ENCODE peak calls at places on chromosomes 13 and 19, in eight cellular contexts. One of them, this sample, is unnamed.

GRCh38 chr19:50242586-50242985 is 39.2 kb downstream of the MYH14 start:
- DNase-seq in EL: no peak
- DNase-seq in HepG2: no peak
- DNase-seq in left cardiac atrium: no peak
- DNase-seq in NCI-H510A: no peak
- DNase-seq in transverse colon: no peak
- DNase-seq in CD8-positive, alpha-beta memory T cell: no peak
- DNase-seq in hippocampal formation: no peak
- DNase-seq in this sample: no peak

GRCh38 chr13:51562011-51562671 is 22.1 kb upstream of the WDFY2 start:
- DNase-seq in hippocampal formation: no peak
- DNase-seq in HepG2: no peak
- DNase-seq in CD8-positive, alpha-beta memory T cell: no peak
- DNase-seq in left cardiac atrium: no peak
- DNase-seq in EL: no peak
- DNase-seq in transverse colon: no peak
- DNase-seq in NCI-H510A: no peak
- DNase-seq in this sample: no peak

GRCh38 chr13:46596501-46596900 is 43.5 kb downstream of the LRCH1 start:
- DNase-seq in NCI-H510A: no peak
- DNase-seq in CD8-positive, alpha-beta memory T cell: no peak
- DNase-seq in HepG2: no peak
- DNase-seq in hippocampal formation: no peak
- DNase-seq in EL: no peak
- DNase-seq in left cardiac atrium: no peak
- DNase-seq in transverse colon: no peak
- DNase-seq in this sample: no peak

GRCh38 chr13:100156786-100157185 is 67.9 kb downstream of the PCCA start:
- DNase-seq in EL: peak
- DNase-seq in left cardiac atrium: no peak
- DNase-seq in NCI-H510A: no peak
- DNase-seq in transverse colon: no peak
- DNase-seq in HepG2: no peak
- DNase-seq in hippocampal formation: no peak
- DNase-seq in CD8-positive, alpha-beta memory T cell: no peak
- DNase-seq in this sample: no peak

GRCh38 chr13:78876915-78877549 is 218.1 kb upstream of the OBI1 start:
- DNase-seq in CD8-positive, alpha-beta memory T cell: no peak
- DNase-seq in left cardiac atrium: no peak
- DNase-seq in HepG2: no peak
- DNase-seq in NCI-H510A: no peak
- DNase-seq in EL: no peak
- DNase-seq in hippocampal formation: no peak
- DNase-seq in transverse colon: no peak
- DNase-seq in this sample: no peak

GRCh38 chr13:37488682-37489081 is 109.9 kb downstream of the POSTN start:
- DNase-seq in transverse colon: no peak
- DNase-seq in CD8-positive, alpha-beta memory T cell: no peak
- DNase-seq in EL: peak
- DNase-seq in NCI-H510A: no peak
- DNase-seq in HepG2: no peak
- DNase-seq in left cardiac atrium: no peak
- DNase-seq in hippocampal formation: no peak
- DNase-seq in this sample: no peak

GRCh38 chr13:50457430-50458393 is 385.8 kb downstream of the DLEU7 start:
- DNase-seq in left cardiac atrium: no peak
- DNase-seq in HepG2: no peak
- DNase-seq in transverse colon: no peak
- DNase-seq in hippocampal formation: no peak
- DNase-seq in CD8-positive, alpha-beta memory T cell: no peak
- DNase-seq in EL: no peak
- DNase-seq in NCI-H510A: no peak
- DNase-seq in this sample: no peak

GRCh38 chr13:19597523-19597922 is 35.9 kb upstream of the MPHOSPH8 start:
- DNase-seq in EL: peak
- DNase-seq in transverse colon: no peak
- DNase-seq in CD8-positive, alpha-beta memory T cell: no peak
- DNase-seq in NCI-H510A: no peak
- DNase-seq in hippocampal formation: no peak
- DNase-seq in left cardiac atrium: no peak
- DNase-seq in HepG2: no peak
- DNase-seq in this sample: no peak

GRCh38 chr19:55443045-55443823 is at the start of gene SHISA7:
- DNase-seq in left cardiac atrium: no peak
- DNase-seq in CD8-positive, alpha-beta memory T cell: no peak
- DNase-seq in hippocampal formation: peak
- DNase-seq in NCI-H510A: no peak
- DNase-seq in EL: no peak
- DNase-seq in HepG2: no peak
- DNase-seq in transverse colon: no peak
- DNase-seq in this sample: no peak

GRCh38 chr13:111158136-111158805 is 43.2 kb downstream of the ARHGEF7 start:
- DNase-seq in HepG2: no peak
- DNase-seq in EL: no peak
- DNase-seq in hippocampal formation: no peak
- DNase-seq in left cardiac atrium: no peak
- DNase-seq in CD8-positive, alpha-beta memory T cell: no peak
- DNase-seq in transverse colon: no peak
- DNase-seq in NCI-H510A: no peak
- DNase-seq in this sample: no peak

GRCh38 chr13:21338156-21338555 is 120.9 kb downstream of the ZDHHC20 start:
- DNase-seq in NCI-H510A: peak
- DNase-seq in HepG2: peak
- DNase-seq in transverse colon: no peak
- DNase-seq in hippocampal formation: no peak
- DNase-seq in EL: no peak
- DNase-seq in left cardiac atrium: no peak
- DNase-seq in CD8-positive, alpha-beta memory T cell: no peak
- DNase-seq in this sample: no peak

GRCh38 chr19:35061583-35062373 is 20.3 kb downstream of the HPN start:
- DNase-seq in transverse colon: no peak
- DNase-seq in CD8-positive, alpha-beta memory T cell: no peak
- DNase-seq in EL: no peak
- DNase-seq in left cardiac atrium: no peak
- DNase-seq in hippocampal formation: no peak
- DNase-seq in HepG2: no peak
- DNase-seq in NCI-H510A: no peak
- DNase-seq in this sample: no peak

GRCh38 chr19:16429066-16429758 is 42.6 kb downstream of the EPS15L1 start:
- DNase-seq in EL: no peak
- DNase-seq in left cardiac atrium: peak
- DNase-seq in transverse colon: no peak
- DNase-seq in CD8-positive, alpha-beta memory T cell: no peak
- DNase-seq in NCI-H510A: no peak
- DNase-seq in HepG2: no peak
- DNase-seq in hippocampal formation: peak
- DNase-seq in this sample: no peak

GRCh38 chr19:29878973-29879654 is 62.9 kb upstream of the URI1 start:
- DNase-seq in NCI-H510A: no peak
- DNase-seq in hippocampal formation: no peak
- DNase-seq in transverse colon: no peak
- DNase-seq in CD8-positive, alpha-beta memory T cell: no peak
- DNase-seq in EL: peak
- DNase-seq in left cardiac atrium: no peak
- DNase-seq in HepG2: peak
- DNase-seq in this sample: no peak

GRCh38 chr13:109816112-109816978 is 30.0 kb upstream of the IRS2 start:
- DNase-seq in hippocampal formation: no peak
- DNase-seq in left cardiac atrium: no peak
- DNase-seq in CD8-positive, alpha-beta memory T cell: no peak
- DNase-seq in EL: no peak
- DNase-seq in NCI-H510A: no peak
- DNase-seq in HepG2: no peak
- DNase-seq in transverse colon: no peak
- DNase-seq in this sample: no peak

GRCh38 chr19:43826787-43827754 is at the start of gene ZNF283:
- DNase-seq in NCI-H510A: peak
- DNase-seq in HepG2: peak
- DNase-seq in left cardiac atrium: peak
- DNase-seq in EL: peak
- DNase-seq in CD8-positive, alpha-beta memory T cell: peak
- DNase-seq in transverse colon: peak
- DNase-seq in hippocampal formation: peak
- DNase-seq in this sample: peak

GRCh38 chr19:4807188-4807587 is 15.7 kb downstream of the FEM1A start:
- DNase-seq in left cardiac atrium: peak
- DNase-seq in EL: no peak
- DNase-seq in hippocampal formation: peak
- DNase-seq in HepG2: no peak
- DNase-seq in transverse colon: peak
- DNase-seq in CD8-positive, alpha-beta memory T cell: no peak
- DNase-seq in NCI-H510A: no peak
- DNase-seq in this sample: no peak